ENCODE peak calls at places on chromosomes 16 and 17, in seven cellular contexts. L is GM12892, P is H1, B is GM12878, D is HepG2, V is SK-N-SH, Y is K562. C is an unnamed sample.

GRCh38 chr17:8175795-8176196 is 384 bp downstream of the TMEM107 start:
- DNase-seq in L (no peak), P (no peak), B (no peak), D (no peak), V (no peak), Y (no peak), C (no peak)

GRCh38 chr17:15171433-15172047 is 93.6 kb downstream of the PMP22 start:
- DNase-seq in L (peak), P (peak), B (no peak), D (peak), V (peak), Y (peak), C (peak)

GRCh38 chr16:65579050-65579449 is 457.2 kb upstream of the CDH11 start:
- DNase-seq in L (no peak), P (no peak), B (no peak), D (no peak), V (no peak), Y (no peak), C (no peak)

GRCh38 chr17:81396722-81397313 is 1.6 kb downstream of the BAHCC1 start:
- DNase-seq in L (no peak), P (peak), B (no peak), D (no peak), V (peak), Y (no peak), C (no peak)

GRCh38 chr17:51445934-51446333 is 185.6 kb downstream of the UTP18 start:
- DNase-seq in L (no peak), P (no peak), B (no peak), D (no peak), V (no peak), Y (no peak), C (no peak)

GRCh38 chr16:74748710-74749073 is 25.9 kb downstream of the FA2H start:
- DNase-seq in L (no peak), P (no peak), B (no peak), D (no peak), V (no peak), Y (no peak), C (no peak)

GRCh38 chr17:82003411-82004381 is 19.0 kb downstream of the CENPX start:
- DNase-seq in L (no peak), P (peak), B (no peak), D (peak), V (no peak), Y (no peak), C (no peak)

GRCh38 chr16:80804451-80805383 is at the start of gene CDYL2:
- DNase-seq in L (peak), P (peak), B (no peak), D (no peak), V (peak), Y (peak), C (peak)

GRCh38 chr16:68374251-68374805 is 63.5 kb downstream of the PRMT7 start:
- DNase-seq in L (no peak), P (no peak), B (no peak), D (no peak), V (no peak), Y (no peak), C (no peak)

GRCh38 chr16:305916-306315 is 23.0 kb downstream of the PDIA2 start:
- DNase-seq in L (no peak), P (no peak), B (no peak), D (no peak), V (no peak), Y (no peak), C (no peak)

GRCh38 chr16:309476-309875 is 26.5 kb downstream of the PDIA2 start:
- DNase-seq in L (no peak), P (no peak), B (no peak), D (no peak), V (no peak), Y (no peak), C (no peak)

GRCh38 chr16:307691-308312 is 24.8 kb downstream of the PDIA2 start:
- DNase-seq in L (no peak), P (no peak), B (no peak), D (no peak), V (no peak), Y (no peak), C (no peak)

GRCh38 chr16:303760-304505 is 21.0 kb downstream of the PDIA2 start:
- DNase-seq in L (no peak), P (no peak), B (no peak), D (no peak), V (no peak), Y (no peak), C (no peak)

GRCh38 chr16:306911-307370 is 24.0 kb downstream of the PDIA2 start:
- DNase-seq in L (no peak), P (no peak), B (no peak), D (no peak), V (no peak), Y (no peak), C (no peak)
- TF ChIP-seq TAF1 in L (no peak), P (no peak), B (no peak), D (no peak), V (no peak), Y (no peak), C (no peak)

GRCh38 chr16:85582177-85582888 is 30.8 kb upstream of the GSE1 start:
- DNase-seq in L (no peak), P (no peak), B (no peak), D (no peak), V (no peak), Y (no peak), C (no peak)

GRCh38 chr16:85584989-85585388 is 28.1 kb upstream of the GSE1 start:
- DNase-seq in L (no peak), P (no peak), B (no peak), D (no peak), V (no peak), Y (no peak), C (no peak)

GRCh38 chr16:85585762-85586161 is 27.4 kb upstream of the GSE1 start:
- DNase-seq in L (no peak), P (no peak), B (no peak), D (no peak), V (no peak), Y (no peak), C (no peak)

GRCh38 chr16:85584192-85584757 is 28.8 kb upstream of the GSE1 start:
- DNase-seq in L (no peak), P (no peak), B (no peak), D (no peak), V (no peak), Y (no peak), C (no peak)

DNA sequence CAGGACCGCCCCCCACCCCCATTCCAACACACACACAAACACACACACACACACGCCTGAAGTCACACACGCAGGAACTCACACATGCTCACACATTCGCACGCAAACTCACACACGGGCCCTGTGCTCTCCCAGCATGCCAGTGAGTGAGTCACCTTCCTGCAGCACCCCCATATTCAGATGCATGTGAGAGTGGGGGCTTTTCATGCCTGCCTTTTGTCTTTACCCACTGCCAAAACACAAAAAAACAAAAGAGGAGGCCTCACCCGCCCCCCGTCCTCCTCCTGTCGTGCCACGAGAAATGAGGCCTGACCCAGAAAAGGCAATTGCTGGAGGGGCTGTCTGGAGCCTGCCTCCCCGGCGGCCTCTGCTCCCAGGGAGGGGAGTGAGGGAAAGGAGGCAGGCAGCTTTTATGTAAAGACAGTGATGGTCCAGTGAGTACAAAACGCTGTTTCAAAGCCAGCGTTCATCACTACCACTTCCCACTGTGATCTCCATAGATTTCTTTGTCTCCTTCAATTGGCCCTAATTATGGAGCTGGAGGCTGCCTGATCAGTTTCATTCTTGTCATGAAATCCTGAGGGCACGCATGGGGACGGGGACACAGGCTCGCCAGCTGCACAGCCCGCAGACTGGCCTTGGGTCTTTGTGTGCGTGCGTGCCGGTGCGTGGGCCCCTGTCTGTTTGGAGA is 29.5 kb upstream of the GSE1 start:
- DNase-seq in L (no peak), P (no peak), B (no peak), D (no peak), V (peak), Y (no peak), C (no peak)
- TF ChIP-seq TAF1 in L (no peak), P (no peak), B (no peak), D (no peak), V (no peak), Y (no peak), C (no peak)

GRCh38 chr16:53542283-53542682 is 39.3 kb upstream of the AKTIP start:
- DNase-seq in L (no peak), P (peak), B (no peak), D (no peak), V (no peak), Y (no peak), C (no peak)

GRCh38 chr16:53546988-53547391 is 44.0 kb upstream of the AKTIP start:
- DNase-seq in L (no peak), P (no peak), B (no peak), D (peak), V (no peak), Y (peak), C (no peak)

GRCh38 chr16:53541326-53541725 is 38.3 kb upstream of the AKTIP start:
- DNase-seq in L (no peak), P (no peak), B (no peak), D (no peak), V (no peak), Y (no peak), C (no peak)

GRCh38 chr16:53549970-53550406 is 47.0 kb upstream of the AKTIP start:
- DNase-seq in L (peak), P (peak), B (peak), D (peak), V (peak), Y (peak), C (peak)

GRCh38 chr16:53545433-53545832 is 42.4 kb upstream of the AKTIP start:
- DNase-seq in L (no peak), P (no peak), B (no peak), D (peak), V (no peak), Y (no peak), C (no peak)
- TF ChIP-seq TAF1 in L (no peak), P (no peak), B (no peak), D (no peak), V (no peak), Y (no peak), C (no peak)

GRCh38 chr17:17987901-17988300 is 15.2 kb downstream of the DRC3 start:
- DNase-seq in L (no peak), P (no peak), B (no peak), D (no peak), V (no peak), Y (no peak), C (no peak)

GRCh38 chr17:17989081-17989480 is 16.4 kb downstream of the DRC3 start:
- DNase-seq in L (no peak), P (no peak), B (no peak), D (no peak), V (no peak), Y (no peak), C (no peak)

GRCh38 chr17:17987187-17987896 is 14.7 kb downstream of the DRC3 start:
- DNase-seq in L (no peak), P (no peak), B (no peak), D (no peak), V (no peak), Y (no peak), C (no peak)

GRCh38 chr17:17989618-17990017 is 17.0 kb downstream of the DRC3 start:
- DNase-seq in L (no peak), P (no peak), B (no peak), D (no peak), V (no peak), Y (no peak), C (no peak)

DNA sequence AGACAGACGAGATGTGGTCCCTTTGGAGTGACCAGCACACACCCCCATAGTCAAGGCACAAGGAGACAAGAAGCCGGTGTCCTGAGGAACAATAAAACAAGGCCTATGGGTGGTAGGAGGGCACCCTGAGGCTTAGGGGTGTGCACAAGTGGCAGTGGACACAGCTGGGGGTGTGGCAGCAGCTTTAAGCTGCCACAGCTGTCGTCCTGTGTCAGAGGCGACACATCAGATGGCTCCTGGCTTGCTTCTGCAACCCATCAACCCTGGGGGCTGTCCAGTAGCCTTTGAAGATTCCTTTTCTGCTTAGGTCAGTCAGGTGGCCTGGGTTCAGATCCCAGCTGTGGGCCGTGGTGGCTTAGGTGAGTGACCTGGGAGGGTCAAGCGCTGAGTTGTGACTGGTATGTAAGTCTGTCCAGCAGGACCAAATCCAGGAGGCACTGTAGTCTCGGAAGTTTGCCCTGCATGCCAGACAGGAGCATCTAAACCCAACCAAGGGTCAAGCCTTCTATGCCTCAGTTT is 15.8 kb downstream of the DRC3 start:
- DNase-seq in L (no peak), P (no peak), B (no peak), D (no peak), V (no peak), Y (no peak), C (no peak)
- TF ChIP-seq TAF1 in L (no peak), P (no peak), B (no peak), D (no peak), V (no peak), Y (no peak), C (no peak)

DNA sequence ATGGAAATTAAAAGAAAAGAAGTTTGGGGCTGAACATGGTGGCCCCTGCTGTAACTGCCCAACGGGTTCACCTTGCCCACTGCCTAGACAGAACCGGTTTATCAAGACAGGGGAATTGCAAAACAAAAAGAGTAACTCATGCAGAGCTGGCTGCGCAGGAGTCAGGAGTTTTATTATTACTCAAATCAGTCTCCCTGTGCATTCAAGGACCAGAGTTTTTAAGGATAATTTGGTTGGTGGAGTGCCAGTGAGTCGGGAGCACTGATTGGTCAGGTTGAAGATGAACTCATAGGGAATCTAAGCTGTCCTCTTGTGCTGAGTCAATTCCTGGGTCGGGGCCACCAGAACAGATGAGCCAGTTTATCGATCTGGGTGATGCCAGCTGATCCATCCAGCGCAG is 4.4 kb upstream of the SCPEP1 start:
- DNase-seq in L (no peak), P (no peak), B (no peak), D (no peak), V (no peak), Y (no peak), C (no peak)
- TF ChIP-seq TAF1 in L (no peak), P (no peak), B (no peak), D (no peak), V (no peak), Y (no peak), C (no peak)

GRCh38 chr16:1081734-1082265 is 9.3 kb downstream of the SSTR5 start:
- DNase-seq in L (no peak), P (no peak), B (no peak), D (no peak), V (no peak), Y (no peak), C (no peak)

GRCh38 chr16:1082266-1082951 is 9.9 kb downstream of the SSTR5 start:
- DNase-seq in L (no peak), P (no peak), B (no peak), D (peak), V (no peak), Y (no peak), C (no peak)

GRCh38 chr16:1082952-1083675 is 10.6 kb downstream of the SSTR5 start:
- DNase-seq in L (no peak), P (no peak), B (no peak), D (peak), V (no peak), Y (no peak), C (no peak)

GRCh38 chr16:1088295-1089170 is 7.5 kb downstream of the C1QTNF8 start:
- DNase-seq in L (no peak), P (no peak), B (no peak), D (peak), V (no peak), Y (no peak), C (no peak)

DNA sequence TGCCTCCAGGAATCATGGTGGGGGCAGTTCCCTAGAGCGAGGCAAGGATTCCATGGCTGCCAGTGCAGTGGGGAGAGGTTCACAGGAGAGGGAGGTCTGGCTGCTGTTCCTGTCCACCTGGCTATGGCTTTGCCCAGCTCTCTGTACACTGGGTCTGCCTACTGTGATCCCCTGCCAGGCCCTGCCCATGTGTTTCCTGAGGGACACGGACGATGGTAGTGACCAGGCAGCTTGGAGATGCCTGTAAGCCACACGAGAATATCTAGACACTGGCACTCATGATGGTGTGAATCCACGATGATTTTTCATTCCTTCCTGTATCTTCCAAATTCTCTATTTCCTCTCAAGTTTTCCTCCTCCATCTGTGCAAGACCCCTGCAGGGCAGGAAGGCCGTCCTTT is 11.1 kb downstream of the C1QTNF8 start:
- DNase-seq in L (no peak), P (no peak), B (no peak), D (no peak), V (no peak), Y (no peak), C (no peak)
- TF ChIP-seq TAF1 in L (no peak), P (no peak), B (no peak), D (no peak), V (no peak), Y (no peak), C (no peak)

DNA sequence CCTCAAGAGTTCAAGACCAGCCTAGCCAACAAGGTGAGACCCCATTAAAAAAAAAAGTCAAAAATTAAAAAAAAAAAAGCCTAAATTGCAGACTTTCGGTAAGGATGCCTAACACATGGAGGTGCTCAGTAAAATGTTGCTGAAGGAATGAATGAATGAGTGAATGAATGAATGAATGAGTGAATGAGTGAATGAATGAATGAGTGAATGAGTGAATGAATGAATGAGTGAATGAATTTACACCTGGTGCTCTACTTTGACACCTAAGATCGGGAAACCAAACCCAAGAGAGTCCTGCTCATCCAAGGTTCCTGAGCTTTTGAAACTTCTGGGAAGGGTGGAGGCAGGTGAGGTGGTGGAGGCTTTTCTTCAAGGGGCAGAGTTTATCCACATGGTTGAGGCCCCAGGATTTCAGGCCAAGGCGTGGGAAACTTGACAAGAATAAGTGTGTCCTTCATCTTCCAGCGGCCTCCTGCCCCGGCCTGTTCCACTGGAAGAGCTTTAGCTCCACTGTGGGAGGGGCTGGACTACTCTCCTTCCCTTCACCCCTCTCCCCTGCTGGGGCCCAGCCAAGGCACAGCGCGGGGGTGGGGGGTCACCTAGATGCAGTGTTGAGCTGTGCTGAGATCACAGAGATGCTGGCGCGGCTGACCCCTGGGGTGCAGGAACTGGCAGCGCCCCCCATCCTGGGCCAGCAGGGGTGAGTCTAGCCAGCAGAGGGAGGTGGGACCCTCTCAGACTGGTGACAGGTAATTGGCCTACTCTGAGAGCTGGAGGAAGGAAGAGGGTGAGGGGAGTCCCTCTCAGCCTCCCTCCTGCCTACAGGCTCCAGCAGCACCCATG is 111.9 kb upstream of the LHX1 start:
- DNase-seq in L (no peak), P (no peak), B (no peak), D (no peak), V (no peak), Y (no peak), C (no peak)
- TF ChIP-seq TAF1 in L (no peak), P (no peak), B (no peak), D (no peak), V (no peak), Y (no peak), C (no peak)

GRCh38 chr17:60065867-60066266 is 12.9 kb downstream of the HEATR6 start:
- DNase-seq in L (no peak), P (no peak), B (no peak), D (no peak), V (no peak), Y (no peak), C (no peak)
- TF ChIP-seq TAF1 in L (no peak), P (no peak), B (no peak), D (no peak), V (no peak), Y (no peak), C (no peak)

C was measured in GM12891.